ENCODE peak calls at places on chromosomes 7 and 10, in nine cellular contexts. Z is IMR-90; T is NCI-H187; D is GM06990; A is NCI-H2029; X is hypothalamus; U is CD4-positive, alpha-beta memory T cell; Q is OCI-LY7; S is iris pigment epithelial cell. B is an unnamed sample.

GRCh38 chr10:73946253-73947145 is 35.6 kb downstream of the PLAU start:
- DNase-seq in Z (no peak), T (no peak), D (no peak), A (no peak), X (no peak), U (no peak), Q (no peak), S (no peak), B (no peak)

GRCh38 chr7:114084381-114085312 is 165.8 kb upstream of the PPP1R3A start:
- DNase-seq in Z (no peak), T (peak), D (peak), A (peak), X (no peak), U (no peak), Q (no peak), S (no peak), B (peak)

GRCh38 chr7:98982686-98983085 is 104.4 kb downstream of the TRRAP start:
- DNase-seq in Z (no peak), T (no peak), D (no peak), A (no peak), X (no peak), U (no peak), Q (no peak), S (no peak), B (no peak)

GRCh38 chr7:83934118-83934734 is 260.4 kb downstream of the SEMA3A start:
- DNase-seq in Z (peak), T (no peak), D (no peak), A (no peak), X (no peak), U (no peak), Q (no peak), S (peak), B (no peak)

GRCh38 chr10:95350830-95351228 is 60.0 kb upstream of the PDLIM1 start:
- DNase-seq in Z (no peak), T (no peak), D (no peak), A (no peak), X (no peak), U (no peak), Q (no peak), S (no peak), B (no peak)

GRCh38 chr7:5665106-5666025 is 116.1 kb downstream of the RNF216 start:
- DNase-seq in Z (peak), T (peak), D (no peak), A (peak), X (peak), U (peak), Q (peak), S (peak), B (peak)

GRCh38 chr7:48505061-48505460 is 333.8 kb downstream of the ABCA13 start:
- DNase-seq in Z (no peak), T (no peak), D (no peak), A (no peak), X (no peak), U (no peak), Q (no peak), S (no peak), B (no peak)

GRCh38 chr7:72805526-72806494 is 22.2 kb downstream of the TYW1B start:
- DNase-seq in Z (peak), T (no peak), D (no peak), A (no peak), X (no peak), U (no peak), Q (no peak), S (peak), B (peak)

GRCh38 chr10:122468923-122469781 is 7.8 kb downstream of the HTRA1 start:
- DNase-seq in Z (peak), T (no peak), D (no peak), A (no peak), X (no peak), U (no peak), Q (no peak), S (peak), B (peak)

GRCh38 chr7:152336754-152337368 is 98.9 kb downstream of the KMT2C start:
- DNase-seq in Z (peak), T (no peak), D (no peak), A (peak), X (no peak), U (peak), Q (peak), S (peak), B (peak)

GRCh38 chr7:130733866-130734524 is at the start of gene KLF14:
- DNase-seq in Z (no peak), T (peak), D (no peak), A (no peak), X (no peak), U (peak), Q (no peak), S (peak), B (peak)

GRCh38 chr7:3882782-3883181 is 581.7 kb downstream of the SDK1 start:
- DNase-seq in Z (no peak), T (no peak), D (no peak), A (no peak), X (no peak), U (no peak), Q (no peak), S (no peak), B (no peak)

GRCh38 chr10:64648915-64649314 is 1127.7 kb downstream of the REEP3 start:
- DNase-seq in Z (no peak), T (no peak), D (no peak), A (no peak), X (no peak), U (no peak), Q (no peak), S (no peak), B (no peak)

GRCh38 chr10:44933922-44934321 is 22.8 kb downstream of the TMEM72 start:
- DNase-seq in Z (no peak), T (no peak), D (no peak), A (no peak), X (no peak), U (no peak), Q (no peak), S (no peak), B (no peak)

GRCh38 chr7:101436226-101436745 is 73.6 kb downstream of the COL26A1 start:
- DNase-seq in Z (no peak), T (no peak), D (no peak), A (no peak), X (no peak), U (no peak), Q (no peak), S (no peak), B (no peak)

GRCh38 chr10:124554085-124554858 is 92.6 kb downstream of the LHPP start:
- DNase-seq in Z (no peak), T (no peak), D (no peak), A (no peak), X (no peak), U (no peak), Q (no peak), S (no peak), B (no peak)

GRCh38 chr7:34596887-34597286 is 61.1 kb upstream of the NPSR1 start:
- DNase-seq in Z (no peak), T (no peak), D (no peak), A (no peak), X (no peak), U (no peak), Q (no peak), S (peak), B (no peak)

GRCh38 chr10:128124813-128125403 is 1.3 kb downstream of the MKI67 start:
- DNase-seq in Z (no peak), T (no peak), D (no peak), A (no peak), X (no peak), U (no peak), Q (peak), S (no peak), B (no peak)

GRCh38 chr10:95201736-95202135 is 7.7 kb downstream of the ACSM6 start:
- DNase-seq in Z (peak), T (no peak), D (no peak), A (no peak), X (no peak), U (no peak), Q (peak), S (peak), B (peak)

GRCh38 chr10:30172096-30172495 is 112.7 kb upstream of the JCAD start:
- DNase-seq in Z (no peak), T (no peak), D (no peak), A (no peak), X (no peak), U (no peak), Q (no peak), S (no peak), B (no peak)

GRCh38 chr7:29502133-29502532 is 61.5 kb upstream of the PRR15 start:
- DNase-seq in Z (no peak), T (no peak), D (no peak), A (no peak), X (no peak), U (no peak), Q (no peak), S (no peak), B (no peak)

GRCh38 chr10:33967721-33968120 is 633.3 kb upstream of the NRP1 start:
- DNase-seq in Z (no peak), T (no peak), D (no peak), A (no peak), X (no peak), U (no peak), Q (no peak), S (no peak), B (no peak)

GRCh38 chr10:132396495-132397035 is 435 bp upstream of the PWWP2B start:
- DNase-seq in Z (peak), T (no peak), D (peak), A (no peak), X (no peak), U (peak), Q (peak), S (no peak), B (peak)

GRCh38 chr10:132363376-132363775 is 31.4 kb downstream of the LRRC27 start:
- DNase-seq in Z (no peak), T (no peak), D (no peak), A (no peak), X (no peak), U (no peak), Q (no peak), S (no peak), B (no peak)

GRCh38 chr7:150737265-150738055 is at the start of gene GIMAP5:
- DNase-seq in Z (no peak), T (no peak), D (peak), A (no peak), X (no peak), U (peak), Q (no peak), S (no peak), B (no peak)

GRCh38 chr7:14888904-14889482 is 13.6 kb downstream of the DGKB start:
- DNase-seq in Z (no peak), T (no peak), D (no peak), A (no peak), X (no peak), U (no peak), Q (no peak), S (no peak), B (no peak)

GRCh38 chr7:127588697-127589482 is 679 bp downstream of the ARF5 start:
- DNase-seq in Z (peak), T (no peak), D (peak), A (peak), X (no peak), U (no peak), Q (peak), S (peak), B (peak)

GRCh38 chr7:135723411-135723810 is 4.6 kb downstream of the SLC13A4 start:
- DNase-seq in Z (no peak), T (no peak), D (no peak), A (no peak), X (no peak), U (no peak), Q (no peak), S (no peak), B (no peak)

GRCh38 chr7:77209479-77210139 is 10.0 kb upstream of the FGL2 start:
- DNase-seq in Z (no peak), T (no peak), D (no peak), A (no peak), X (no peak), U (no peak), Q (peak), S (no peak), B (no peak)

GRCh38 chr7:155870334-155871180 is 58.3 kb upstream of the SHH start:
- DNase-seq in Z (no peak), T (no peak), D (no peak), A (no peak), X (no peak), U (no peak), Q (no peak), S (no peak), B (no peak)

GRCh38 chr7:5554287-5554785 is 130.7 kb upstream of the TNRC18 start:
- DNase-seq in Z (no peak), T (no peak), D (no peak), A (no peak), X (no peak), U (no peak), Q (no peak), S (no peak), B (no peak)

GRCh38 chr7:87628780-87629569 is 777 bp downstream of the RUNDC3B start:
- DNase-seq in Z (no peak), T (peak), D (no peak), A (peak), X (no peak), U (peak), Q (no peak), S (peak), B (no peak)

GRCh38 chr10:77204171-77204570 is 433.4 kb downstream of the KCNMA1 start:
- DNase-seq in Z (no peak), T (no peak), D (no peak), A (no peak), X (no peak), U (no peak), Q (no peak), S (no peak), B (no peak)

GRCh38 chr7:157411580-157411979 is 74.8 kb downstream of the DNAJB6 start:
- DNase-seq in Z (no peak), T (no peak), D (no peak), A (no peak), X (no peak), U (peak), Q (no peak), S (peak), B (no peak)

GRCh38 chr10:78960316-78960800 is 108.4 kb upstream of the ZMIZ1 start:
- DNase-seq in Z (peak), T (no peak), D (no peak), A (peak), X (no peak), U (no peak), Q (no peak), S (peak), B (peak)

GRCh38 chr10:130105724-130106123 is 4.9 kb downstream of the C10orf143 start:
- DNase-seq in Z (no peak), T (no peak), D (no peak), A (no peak), X (no peak), U (no peak), Q (no peak), S (no peak), B (no peak)

GRCh38 chr7:112990619-112991018 is 96.0 kb downstream of the GPR85 start:
- DNase-seq in Z (peak), T (no peak), D (no peak), A (no peak), X (no peak), U (no peak), Q (no peak), S (peak), B (peak)

B was measured in fibroblast of lung.